ENCODE peak calls at places on chromosomes 1 and 21, in nine cellular contexts. X is body of pancreas, P is IMR-90, H is heart left ventricle, A is GM12891, D is sigmoid colon, Q is uterus, L is transverse colon, Y is ovary. W is an unnamed sample.

GRCh38 chr1:7943295-7943694 is 2.7 kb upstream of the TNFRSF9 start:
- DNase-seq in A (no peak), P (no peak), X (no peak), Q (no peak), H (no peak), Y (no peak), L (no peak), D (no peak), W (no peak)

GRCh38 chr1:161970633-161971032 is 53.0 kb downstream of the OLFML2B start:
- DNase-seq in D (no peak), P (no peak), Y (no peak), A (no peak), H (no peak), Q (no peak), X (no peak), L (no peak), W (no peak)

GRCh38 chr21:26112979-26113378 is 57.6 kb downstream of the APP start:
- DNase-seq in Y (no peak), X (peak; percentile 46), H (no peak), A (no peak), L (no peak), Q (no peak), P (no peak), D (no peak), W (no peak)

GRCh38 chr1:54604572-54605370 is 18.6 kb downstream of the FAM151A start:
- DNase-seq in Q (no peak), P (no peak), A (no peak), Y (no peak), L (no peak), X (no peak), D (peak; percentile 46), H (no peak), W (no peak)

GRCh38 chr21:45365608-45366241 is 39.2 kb upstream of the COL18A1 start:
- DNase-seq in L (no peak), Q (no peak), P (peak; percentile 68), D (no peak), H (peak; percentile 31), Y (no peak), A (no peak), X (peak; percentile 63), W (no peak)

GRCh38 chr1:91864017-91864700 is 21.8 kb downstream of the TGFBR3 start:
- DNase-seq in X (no peak), D (no peak), Q (no peak), A (no peak), P (peak; percentile 66), H (no peak), L (no peak), Y (no peak), W (no peak)

GRCh38 chr1:51976831-51977602 is 13.5 kb downstream of the RAB3B start:
- DNase-seq in L (no peak), Y (no peak), P (no peak), A (no peak), D (no peak), X (no peak), Q (no peak), H (no peak), W (no peak)

GRCh38 chr1:153260473-153260979 is 1.0 kb downstream of the LORICRIN start:
- DNase-seq in Q (no peak), D (no peak), Y (no peak), P (no peak), A (no peak), H (no peak), L (no peak), X (no peak), W (no peak)

GRCh38 chr1:3646596-3646995 is 3.3 kb downstream of the WRAP73 start:
- DNase-seq in P (no peak), Q (no peak), H (no peak), A (no peak), Y (no peak), D (no peak), X (no peak), L (no peak), W (no peak)

GRCh38 chr1:3651011-3651938 is 1.0 kb upstream of the TP73 start:
- DNase-seq in A (no peak), Q (no peak), L (no peak), X (no peak), P (no peak), H (no peak), Y (no peak), D (no peak), W (no peak)

GRCh38 chr1:3651939-3652537 is at the start of gene TP73:
- DNase-seq in Y (peak; percentile 42), P (no peak), H (no peak), X (no peak), L (no peak), A (no peak), D (no peak), Q (no peak), W (peak; percentile 36)

GRCh38 chr1:3650248-3651010 is 526 bp upstream of the WRAP73 start:
- DNase-seq in L (no peak), H (no peak), P (no peak), X (no peak), D (no peak), Y (no peak), Q (no peak), A (no peak), W (no peak)

DNA sequence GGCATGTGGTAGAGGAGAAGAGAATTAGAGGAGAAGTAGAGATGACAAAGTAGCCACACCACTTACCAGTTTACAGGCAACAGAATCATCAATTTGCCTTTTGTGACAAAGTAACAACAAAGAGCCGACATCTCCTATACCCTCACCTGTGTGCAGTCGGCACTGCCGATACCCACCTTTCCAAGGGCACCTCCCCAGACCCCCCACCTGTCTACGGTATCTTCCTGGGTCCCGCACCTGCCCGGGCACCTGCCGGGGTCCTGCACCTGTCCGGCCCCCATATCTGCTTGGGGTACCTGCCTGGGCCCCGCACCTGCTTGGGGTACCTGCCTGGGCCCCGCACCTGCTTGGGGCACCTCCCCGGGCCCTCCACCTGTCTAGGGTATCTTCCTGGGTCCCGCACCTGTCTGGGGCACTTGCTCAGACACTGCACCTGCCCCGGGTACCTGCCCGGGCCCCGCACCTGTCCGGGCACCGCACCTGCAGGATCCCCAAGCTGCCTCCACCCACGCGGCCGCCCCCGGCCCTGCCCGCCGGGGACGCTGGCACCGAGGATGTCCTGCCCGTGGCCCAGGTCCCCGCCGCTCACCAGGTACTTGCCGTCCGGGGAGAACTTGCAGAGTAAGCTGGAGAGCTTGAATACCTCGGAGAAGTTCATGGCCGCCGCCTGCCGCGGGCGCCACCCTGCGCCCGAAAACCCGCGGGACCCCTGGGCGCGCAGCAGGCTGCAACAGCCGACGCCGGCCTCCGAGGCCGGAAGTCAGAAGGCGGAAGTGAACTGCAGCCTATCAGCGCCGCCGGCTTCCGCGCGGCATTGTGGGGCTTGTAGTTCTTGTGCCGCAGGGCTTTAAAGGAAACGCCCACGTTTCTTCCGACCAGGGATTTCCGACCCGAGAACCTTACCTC is at the start of gene WRAP73:
- DNase-seq in Y (peak; percentile 88), Q (peak; percentile 87), A (peak; percentile 97), D (peak; percentile 93), L (peak; percentile 93), H (peak; percentile 94), P (peak; percentile 89), X (peak; percentile 92), W (peak; percentile 94)
- TF ChIP-seq POLR2A in Y (no peak), Q (peak; percentile 79), A (peak; percentile 62), D (peak; percentile 83), L (peak; percentile 85), H (peak; percentile 85), P (peak; percentile 45), X (peak; percentile 46), W (peak; percentile 77)

GRCh38 chr1:77057994-77058585 is 161.1 kb downstream of the PIGK start:
- DNase-seq in Y (no peak), Q (no peak), L (no peak), P (no peak), H (no peak), X (no peak), A (no peak), D (no peak), W (no peak)

GRCh38 chr1:77068013-77068412 is 151.2 kb downstream of the PIGK start:
- DNase-seq in Y (no peak), A (no peak), P (no peak), H (no peak), L (no peak), Q (no peak), X (no peak), D (no peak), W (no peak)

GRCh38 chr1:77060000-77060399 is 159.2 kb downstream of the PIGK start:
- DNase-seq in Y (no peak), H (no peak), Q (no peak), A (no peak), P (no peak), L (no peak), D (no peak), X (peak; percentile 9), W (no peak)

DNA sequence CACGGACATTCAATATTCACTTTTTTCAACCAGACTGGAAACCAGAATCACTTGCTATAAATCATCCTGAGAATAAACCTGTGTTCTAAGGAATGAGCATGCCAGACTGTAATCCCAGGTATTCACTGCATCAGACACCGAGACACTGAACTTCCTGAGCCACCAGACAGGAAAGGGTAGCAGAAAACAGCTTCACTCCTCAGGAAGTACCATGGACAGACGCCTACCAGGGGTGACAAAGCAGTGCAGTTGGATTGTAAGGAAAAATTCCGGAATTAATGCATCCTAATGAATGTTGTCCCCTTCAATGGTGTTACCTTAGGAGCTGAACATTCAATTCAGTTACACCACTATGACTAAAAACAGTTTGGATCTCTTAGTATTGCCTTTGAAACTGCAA is 156.1 kb downstream of the PIGK start:
- DNase-seq in L (no peak), Y (no peak), X (no peak), Q (no peak), A (no peak), P (no peak), H (no peak), D (no peak), W (no peak)
- TF ChIP-seq POLR2A in L (no peak), Y (no peak), X (no peak), Q (no peak), A (no peak), P (no peak), H (no peak), D (no peak), W (no peak)

DNA sequence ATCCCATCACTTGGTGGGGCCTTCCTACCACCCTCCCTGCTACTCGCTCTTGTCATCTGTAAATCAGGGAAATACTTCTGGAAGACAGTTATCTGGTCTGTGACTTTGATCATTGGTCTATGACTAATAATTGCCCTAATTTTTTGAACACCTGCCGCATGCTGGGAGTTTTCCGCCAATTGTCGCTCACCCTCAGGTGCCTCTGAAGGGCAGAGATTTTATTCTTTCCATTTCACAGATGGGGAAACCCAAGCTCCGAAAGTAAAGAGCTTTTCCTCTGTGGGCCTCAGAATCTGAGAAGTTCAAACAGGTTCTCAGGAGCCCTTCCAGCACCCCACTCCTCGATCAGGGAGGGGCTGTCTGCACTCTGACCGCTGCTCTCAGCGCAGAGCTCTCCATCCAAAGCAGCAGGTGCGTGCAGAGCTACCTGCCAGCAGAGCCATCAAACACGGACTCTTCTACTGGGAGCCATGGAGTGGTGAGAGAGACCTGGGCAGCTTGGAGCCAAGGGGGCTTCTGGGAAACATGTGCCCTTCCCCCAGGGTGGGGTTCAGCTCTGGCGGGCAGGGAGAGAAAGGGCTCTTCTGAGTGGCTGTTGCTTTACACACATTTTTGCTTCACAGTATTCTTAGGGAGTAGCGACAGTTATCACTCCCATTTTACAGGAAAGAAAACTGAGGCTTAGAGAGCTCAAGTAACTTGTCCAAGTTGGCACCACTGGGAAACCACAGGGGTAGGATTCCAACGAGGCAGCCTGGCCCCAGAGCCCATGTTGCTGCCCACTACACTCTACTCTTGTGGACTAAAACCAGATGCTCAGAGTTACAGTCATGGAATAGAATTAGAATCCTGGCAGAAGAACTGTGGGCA is 5.8 kb upstream of the RUNX3 start:
- DNase-seq in D (no peak), P (no peak), A (no peak), Y (no peak), L (no peak), Q (no peak), X (no peak), H (no peak), W (no peak)
- TF ChIP-seq POLR2A in D (no peak), P (no peak), A (no peak), Y (no peak), L (no peak), Q (no peak), X (no peak), H (no peak), W (no peak)

GRCh38 chr1:110034451-110035235 is at the start of gene STRIP1:
- DNase-seq in L (peak; percentile 95), A (peak; percentile 74), P (peak; percentile 98), Q (peak; percentile 95), D (peak; percentile 96), H (peak; percentile 94), X (peak; percentile 96), Y (peak; percentile 94), W (peak; percentile 98)
- TF ChIP-seq POLR2A in L (peak; percentile 64), A (peak; percentile 30), P (peak; percentile 67), Q (no peak), D (no peak), H (peak; percentile 62), X (no peak), Y (no peak), W (peak; percentile 79)

W was measured in erythroblast.